ENCODE peak calls at places on chromosomes 2 and 18, in ten cellular contexts. T, R, J, P, Q, V, Y, X, I and Z are unnamed samples.

GRCh38 chr2:241559489-241560180 is 1.1 kb downstream of the BOK start:
- DNase-seq in T (no peak), R (peak; percentile 45), J (peak; percentile 54), P (no peak), Q (no peak), V (peak; percentile 44), Y (no peak), X (peak; percentile 66), I (no peak), Z (peak; percentile 75)

GRCh38 chr2:118048396-118048795 is 34.5 kb upstream of the CCDC93 start:
- DNase-seq in T (no peak), R (no peak), J (no peak), P (no peak), Q (no peak), V (no peak), Y (no peak), X (no peak), I (no peak), Z (no peak)

GRCh38 chr18:8969639-8970378 is 132.7 kb upstream of the NDUFV2 start:
- DNase-seq in T (no peak), R (no peak), J (no peak), P (no peak), Q (no peak), V (no peak), Y (no peak), X (no peak), I (no peak), Z (no peak)

GRCh38 chr2:229952256-229952835 is 30.0 kb downstream of the FBXO36 start:
- DNase-seq in T (no peak), R (no peak), J (no peak), P (no peak), Q (no peak), V (no peak), Y (no peak), X (no peak), I (no peak), Z (no peak)

GRCh38 chr2:235807347-235807746 is 313.5 kb downstream of the AGAP1 start:
- DNase-seq in T (no peak), R (no peak), J (no peak), P (no peak), Q (no peak), V (no peak), Y (no peak), X (peak; percentile 76), I (no peak), Z (no peak)

GRCh38 chr2:72780483-72780882 is 45.4 kb downstream of the EXOC6B start:
- DNase-seq in T (peak; percentile 35), R (peak; percentile 32), J (peak; percentile 91), P (no peak), Q (no peak), V (peak; percentile 50), Y (peak; percentile 25), X (no peak), I (no peak), Z (peak; percentile 84)

GRCh38 chr18:5503740-5504139 is 40.1 kb downstream of the EPB41L3 start:
- DNase-seq in T (no peak), R (no peak), J (peak; percentile 71), P (no peak), Q (no peak), V (no peak), Y (no peak), X (no peak), I (no peak), Z (no peak)

GRCh38 chr18:56574827-56575226 is 63.6 kb downstream of the TXNL1 start:
- DNase-seq in T (no peak), R (peak; percentile 13), J (peak; percentile 48), P (no peak), Q (peak; percentile 29), V (no peak), Y (no peak), X (no peak), I (no peak), Z (peak; percentile 93)

GRCh38 chr2:24076849-24077534 is 866 bp upstream of the SF3B6 start:
- DNase-seq in T (no peak), R (peak; percentile 73), J (peak; percentile 33), P (no peak), Q (no peak), V (peak; percentile 17), Y (no peak), X (peak; percentile 45), I (no peak), Z (peak; percentile 30)

GRCh38 chr2:103435010-103435409 is 673.2 kb downstream of the TMEM182 start:
- DNase-seq in T (no peak), R (no peak), J (no peak), P (no peak), Q (no peak), V (no peak), Y (no peak), X (no peak), I (no peak), Z (no peak)

GRCh38 chr2:68362749-68363148 is 2.3 kb upstream of the PLEK start:
- DNase-seq in T (no peak), R (no peak), J (no peak), P (no peak), Q (no peak), V (no peak), Y (no peak), X (no peak), I (no peak), Z (no peak)

GRCh38 chr2:42569883-42570282 is 1.5 kb downstream of the MTA3 start:
- DNase-seq in T (no peak), R (no peak), J (peak; percentile 25), P (no peak), Q (no peak), V (no peak), Y (no peak), X (no peak), I (no peak), Z (peak; percentile 86)

GRCh38 chr2:143856973-143857372 is 662.9 kb downstream of the ZEB2 start:
- DNase-seq in T (no peak), R (no peak), J (peak; percentile 34), P (no peak), Q (no peak), V (no peak), Y (no peak), X (no peak), I (no peak), Z (no peak)

GRCh38 chr2:24492283-24493272 is 1.5 kb downstream of the NCOA1 start:
- DNase-seq in T (no peak), R (peak; percentile 33), J (peak; percentile 39), P (no peak), Q (no peak), V (no peak), Y (no peak), X (peak; percentile 38), I (peak; percentile 22), Z (peak; percentile 22)

GRCh38 chr2:228689049-228689448 is 507.6 kb upstream of the SPHKAP start:
- DNase-seq in T (no peak), R (peak; percentile 43), J (peak; percentile 40), P (no peak), Q (no peak), V (peak; percentile 28), Y (no peak), X (peak; percentile 80), I (no peak), Z (no peak)

DNA sequence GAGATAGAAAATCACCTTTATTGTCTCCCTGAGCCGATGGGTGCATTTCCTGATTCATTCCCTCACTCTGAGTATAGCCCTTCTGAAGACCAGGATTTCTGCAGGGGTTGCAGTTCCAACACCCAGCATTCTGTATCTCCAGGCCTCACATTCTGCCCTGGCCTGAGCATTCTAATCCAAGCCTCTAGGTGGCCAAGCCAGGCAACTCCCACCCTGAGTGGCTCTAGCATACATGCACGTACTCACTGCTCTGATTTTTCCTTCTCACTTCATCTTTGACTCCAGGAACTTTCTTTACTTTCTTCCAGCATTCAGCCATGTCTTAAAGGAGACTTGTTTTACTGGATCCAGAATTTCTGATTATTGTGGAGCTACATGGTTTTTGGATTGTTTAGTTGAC is 100.7 kb upstream of the STK39 start:
- DNase-seq in T (no peak), R (peak; percentile 67), J (peak; percentile 81), P (no peak), Q (peak; percentile 18), V (peak; percentile 43), Y (peak; percentile 19), X (peak; percentile 63), I (no peak), Z (peak; percentile 36)
- TF ChIP-seq CTCF in T (peak; percentile 64), R (peak; percentile 43), J (peak; percentile 83), P (peak; percentile 30), Q (peak; percentile 48), V (peak; percentile 72), Y (peak; percentile 59), X (peak; percentile 59), I (peak; percentile 18), Z (peak; percentile 67)

GRCh38 chr2:238139141-238139840 is 823 bp downstream of the KLHL30 start:
- DNase-seq in T (no peak), R (no peak), J (no peak), P (no peak), Q (no peak), V (no peak), Y (no peak), X (peak; percentile 57), I (no peak), Z (no peak)
- TF ChIP-seq CTCF in T (peak; percentile 58), R (peak; percentile 45), J (peak; percentile 50), P (peak; percentile 64), Q (peak; percentile 59), V (peak; percentile 59), Y (peak; percentile 68), X (peak; percentile 87), I (peak; percentile 75), Z (peak; percentile 67)

DNA sequence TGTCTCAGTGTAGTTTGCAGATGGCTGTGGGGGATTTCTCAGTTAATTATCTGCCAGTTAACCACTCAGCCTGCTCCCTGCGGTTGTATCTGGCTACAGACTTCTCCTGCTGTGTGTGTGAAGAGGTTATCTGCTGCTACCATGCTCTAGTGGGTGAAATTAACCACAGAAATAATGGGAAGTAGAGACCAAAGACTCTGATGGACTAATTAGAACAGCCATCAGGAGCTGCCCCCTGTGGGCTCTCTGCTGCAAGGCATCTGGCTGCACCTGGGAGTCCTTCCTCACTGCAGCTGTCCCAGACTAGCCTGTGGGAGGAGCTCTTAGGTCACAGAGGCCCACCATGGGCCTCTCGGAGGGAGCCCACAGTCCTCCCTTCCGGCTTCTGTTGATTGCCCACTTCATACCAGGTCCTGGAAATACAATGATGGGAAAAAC is 66.6 kb downstream of the CTIF start:
- DNase-seq in T (peak; percentile 50), R (peak; percentile 33), J (peak; percentile 74), P (no peak), Q (no peak), V (peak; percentile 35), Y (no peak), X (peak; percentile 84), I (no peak), Z (peak; percentile 48)
- TF ChIP-seq CTCF in T (peak; percentile 55), R (peak; percentile 29), J (peak; percentile 72), P (no peak), Q (no peak), V (peak; percentile 50), Y (peak; percentile 34), X (peak; percentile 55), I (no peak), Z (peak; percentile 45)

DNA sequence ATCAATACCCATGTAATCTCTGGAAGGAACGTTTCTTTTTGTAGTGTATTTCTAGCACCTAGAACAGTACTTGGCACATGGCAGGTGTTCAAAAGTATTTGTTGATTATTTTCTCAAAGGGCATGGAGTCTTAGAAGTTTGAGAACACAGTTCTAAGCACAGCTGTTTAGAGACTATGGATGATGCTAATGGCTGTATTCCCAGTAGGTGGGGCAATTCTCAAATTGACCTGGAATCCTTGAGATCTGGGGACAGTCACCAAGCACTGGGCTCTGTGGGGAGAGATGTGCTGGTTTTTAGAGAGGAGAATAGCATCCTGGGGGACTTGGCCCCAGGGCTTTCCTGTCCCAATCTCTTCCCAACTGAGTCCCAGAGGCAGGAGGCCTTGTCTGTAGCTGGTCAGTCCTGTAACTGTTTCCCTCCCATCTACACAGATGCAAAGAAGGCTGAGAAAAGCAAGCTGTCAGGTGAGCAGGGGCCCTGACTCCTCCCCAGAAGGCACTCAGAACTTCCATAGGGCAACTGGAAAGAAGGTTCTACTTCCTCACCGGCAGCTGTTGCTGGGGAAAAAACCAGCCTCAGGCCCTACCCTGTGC is 17.5 kb upstream of the IL36G start:
- DNase-seq in T (no peak), R (no peak), J (no peak), P (no peak), Q (no peak), V (no peak), Y (no peak), X (no peak), I (no peak), Z (no peak)
- TF ChIP-seq CTCF in T (no peak), R (peak; percentile 5), J (peak; percentile 33), P (no peak), Q (no peak), V (no peak), Y (peak; percentile 8), X (peak; percentile 30), I (no peak), Z (no peak)